ENCODE peak calls at places on chromosomes 16 and 17, in seven cellular contexts. Y is stimulated activated CD8-positive, alpha-beta memory T cell treated with anti-CD3 and anti-CD28 coated beads, Interleukin-4, amount 100 ng/mL, for 1 hour; K is HT1080; T is RCC 7860; C is NCI-H774; N is mammary epithelial cell; F is stimulated activated CD4-positive, alpha-beta T cell treated with anti-CD3 and anti-CD28 coated beads, Interleukin-2, amount 100 ng/mL, for 48 hours. E is an unnamed sample.

GRCh38 chr17:18859256-18859655 is 1.3 kb downstream of the PRPSAP2 start:
- DNase-seq in N (no peak), T (peak), Y (no peak), C (no peak), F (no peak), K (no peak), E (no peak)

GRCh38 chr16:86662195-86662594 is 83.8 kb downstream of the FOXL1 start:
- DNase-seq in K (no peak), F (no peak), T (no peak), Y (no peak), C (no peak), N (peak), E (no peak)

GRCh38 chr17:57463103-57463885 is 207.0 kb downstream of the MSI2 start:
- DNase-seq in C (no peak), K (peak), N (peak), T (peak), F (peak), Y (no peak), E (no peak)

GRCh38 chr16:31472559-31473203 is 729 bp downstream of the TGFB1I1 start:
- DNase-seq in F (peak), T (peak), Y (no peak), C (peak), N (peak), K (peak), E (peak)

GRCh38 chr16:1634541-1634940 is 22.4 kb downstream of the CRAMP1 start:
- DNase-seq in N (no peak), F (no peak), T (no peak), Y (no peak), K (no peak), C (no peak), E (no peak)

GRCh38 chr17:50659220-50659619 is 24.5 kb downstream of the ABCC3 start:
- DNase-seq in N (no peak), T (no peak), F (no peak), Y (no peak), C (no peak), K (no peak), E (no peak)

GRCh38 chr17:76816590-76817135 is 51.5 kb upstream of the MGAT5B start:
- DNase-seq in Y (peak), K (peak), C (peak), F (peak), N (peak), T (peak), E (no peak)

GRCh38 chr17:13337864-13338371 is 263.8 kb downstream of the HS3ST3A1 start:
- DNase-seq in C (peak), T (peak), N (peak), F (no peak), K (peak), Y (no peak), E (no peak)

GRCh38 chr16:56848056-56848936 is 16.7 kb upstream of the SLC12A3 start:
- DNase-seq in C (no peak), T (peak), N (peak), Y (no peak), K (peak), F (no peak), E (no peak)

GRCh38 chr17:75779250-75779986 is 5.2 kb upstream of the UNK start:
- DNase-seq in T (peak), C (peak), Y (peak), K (peak), F (peak), N (peak), E (peak)